ENCODE peak calls at places on chromosomes 13 and 19, in seven cellular contexts. K, W, D, R, V, U and O are unnamed samples.

GRCh38 chr19:29831041-29831548 is 19.3 kb downstream of the CCNE1 start:
- DNase-seq in W (no peak), U (no peak), K (no peak), D (no peak), R (peak), V (no peak), O (no peak)

GRCh38 chr19:52007436-52007804 is 591 bp downstream of the ZNF615 start:
- DNase-seq in W (no peak), U (no peak), V (no peak), K (peak), D (no peak), R (no peak), O (no peak)

GRCh38 chr19:46828484-46828883 is 22.2 kb downstream of the AP2S1 start:
- DNase-seq in R (no peak), W (no peak), U (no peak), K (peak), D (no peak), V (no peak), O (no peak)

GRCh38 chr13:85186646-85187045 is 612.6 kb downstream of the SLITRK6 start:
- DNase-seq in K (no peak), W (no peak), R (no peak), V (no peak), U (no peak), D (no peak), O (no peak)

GRCh38 chr19:35710784-35711723 is 6.7 kb downstream of the ZBTB32 start:
- DNase-seq in D (no peak), W (no peak), U (no peak), V (no peak), K (no peak), R (no peak), O (no peak)

GRCh38 chr13:28819046-28819747 is 942 bp upstream of the MTUS2 start:
- DNase-seq in V (no peak), W (no peak), K (peak), R (peak), D (no peak), U (no peak), O (no peak)

GRCh38 chr19:55088021-55088451 is 12.4 kb downstream of the EPS8L1 start:
- DNase-seq in R (no peak), K (no peak), D (no peak), V (no peak), W (no peak), U (no peak), O (no peak)

GRCh38 chr13:39959497-39959896 is 304.0 kb downstream of the COG6 start:
- DNase-seq in V (no peak), R (no peak), K (no peak), W (no peak), D (no peak), U (no peak), O (no peak)

GRCh38 chr19:13463296-13463695 is 43.0 kb downstream of the CACNA1A start:
- DNase-seq in R (peak), D (peak), W (no peak), K (no peak), V (no peak), U (no peak), O (no peak)

GRCh38 chr13:76038920-76039716 is 403.0 kb downstream of the LMO7 start:
- DNase-seq in W (no peak), K (no peak), D (no peak), U (no peak), V (no peak), R (peak), O (no peak)

GRCh38 chr13:76820759-76821158 is 65.4 kb downstream of the KCTD12 start:
- DNase-seq in W (no peak), R (no peak), V (no peak), K (peak), D (peak), U (no peak), O (no peak)

GRCh38 chr19:45881909-45882528 is 3.9 kb downstream of the IRF2BP1 start:
- DNase-seq in V (no peak), K (no peak), R (no peak), D (no peak), W (no peak), U (peak), O (no peak)

GRCh38 chr13:92265408-92265807 is 867.0 kb downstream of the GPC5 start:
- DNase-seq in W (no peak), U (no peak), V (no peak), K (no peak), D (no peak), R (no peak), O (no peak)

GRCh38 chr13:87078947-87079795 is 592.0 kb upstream of the SLITRK5 start:
- DNase-seq in K (no peak), R (no peak), D (no peak), V (no peak), U (no peak), W (no peak), O (no peak)

GRCh38 chr13:95378603-95379002 is 77.4 kb upstream of the ABCC4 start:
- DNase-seq in R (peak), D (peak), U (no peak), W (no peak), V (no peak), K (no peak), O (no peak)

GRCh38 chr13:36848228-36848982 is 29.4 kb downstream of the RFXAP start:
- DNase-seq in W (no peak), U (peak), D (no peak), R (peak), K (peak), V (no peak), O (no peak)

GRCh38 chr19:29671393-29672076 is 6.3 kb downstream of the PLEKHF1 start:
- DNase-seq in U (no peak), D (peak), W (no peak), V (peak), R (peak), K (no peak), O (no peak)

GRCh38 chr13:80338781-80339577 is 1.9 kb downstream of the SPRY2 start:
- DNase-seq in V (no peak), W (peak), U (no peak), R (peak), K (peak), D (peak), O (no peak)

GRCh38 chr19:31127132-31127967 is 221.9 kb downstream of the TSHZ3 start:
- DNase-seq in K (peak), W (no peak), R (peak), U (no peak), D (no peak), V (no peak), O (peak)

GRCh38 chr19:7483720-7484201 is 5.1 kb downstream of the PEX11G start:
- DNase-seq in R (no peak), W (no peak), K (no peak), D (no peak), U (no peak), V (no peak), O (no peak)

GRCh38 chr13:66586489-66586888 is 643.6 kb downstream of the PCDH9 start:
- DNase-seq in V (no peak), W (no peak), U (no peak), D (no peak), K (no peak), R (peak), O (no peak)

GRCh38 chr19:38422405-38422804 is 3.6 kb downstream of the RASGRP4 start:
- DNase-seq in K (no peak), V (no peak), W (no peak), U (no peak), R (no peak), D (no peak), O (no peak)

GRCh38 chr13:111215081-111216047 is 100.3 kb downstream of the ARHGEF7 start:
- DNase-seq in V (no peak), D (peak), K (no peak), U (peak), R (no peak), W (no peak), O (no peak)

GRCh38 chr19:480016-480855 is 16.1 kb upstream of the MADCAM1 start:
- DNase-seq in R (no peak), W (peak), V (no peak), D (peak), U (peak), K (peak), O (no peak)

GRCh38 chr13:30346159-30346788 is 38.9 kb upstream of the KATNAL1 start:
- DNase-seq in W (no peak), V (no peak), D (no peak), K (no peak), R (no peak), U (no peak), O (no peak)

GRCh38 chr19:1206733-1207301 is 1.2 kb downstream of the STK11 start:
- DNase-seq in V (no peak), K (no peak), D (no peak), W (no peak), R (peak), U (no peak), O (no peak)

GRCh38 chr13:52968074-52968700 is 60.4 kb upstream of the OLFM4 start:
- DNase-seq in V (peak), U (peak), W (peak), D (peak), R (peak), K (peak), O (peak)

GRCh38 chr13:34967851-34968562 is 25.9 kb downstream of the NBEA start:
- DNase-seq in W (no peak), D (no peak), V (no peak), U (peak), R (peak), K (no peak), O (no peak)

GRCh38 chr13:112881656-112882554 is 87.1 kb upstream of the MCF2L start:
- DNase-seq in V (no peak), R (no peak), U (no peak), W (no peak), K (no peak), D (no peak), O (no peak)